ENCODE peak calls at places on chromosomes 5 and 9, in four cellular contexts. L is activated naive CD4-positive, alpha-beta T cell treated with anti-CD3 and anti-CD28 coated beads for 36 hours; O is HuH-7.5; G is ACHN. E is an unnamed sample.

GRCh38 chr9:129107651-129108050 is 2.9 kb downstream of the CRAT start:
- DNase-seq in O (no peak), L (no peak), G (no peak), E (no peak)

GRCh38 chr9:1222511-1222910 is 172.4 kb downstream of the DMRT2 start:
- DNase-seq in L (no peak), G (no peak), O (no peak), E (no peak)

GRCh38 chr9:16337322-16338029 is 533.0 kb downstream of the BNC2 start:
- DNase-seq in L (no peak), O (no peak), G (peak; percentile 86), E (no peak)

GRCh38 chr9:77293949-77294348 is 116.6 kb downstream of the VPS13A start:
- DNase-seq in O (no peak), G (no peak), L (no peak), E (no peak)

GRCh38 chr9:87093777-87094176 is 146.5 kb upstream of the GAS1 start:
- DNase-seq in G (no peak), O (no peak), L (no peak), E (no peak)

GRCh38 chr5:78974011-78974410 is 11.1 kb downstream of the ARSB start:
- DNase-seq in G (no peak), O (no peak), L (no peak), E (no peak)

GRCh38 chr5:86977808-86978207 is 289.9 kb upstream of the RASA1 start:
- DNase-seq in L (no peak), G (no peak), O (no peak), E (no peak)

GRCh38 chr5:6827815-6828214 is 114.6 kb downstream of the TENT4A start:
- DNase-seq in G (no peak), O (no peak), L (peak; percentile 59), E (no peak)

GRCh38 chr5:141866111-141866510 is 12.1 kb downstream of the PCDH1 start:
- DNase-seq in L (no peak), O (no peak), G (no peak), E (no peak)

GRCh38 chr5:173643964-173644363 is 27.5 kb upstream of the BOD1 start:
- DNase-seq in O (no peak), L (peak; percentile 16), G (no peak), E (no peak)

GRCh38 chr5:1961952-1962595 is 79.3 kb upstream of the IRX4 start:
- DNase-seq in L (no peak), G (no peak), O (no peak), E (no peak)

GRCh38 chr9:1718836-1719235 is 296.3 kb upstream of the SMARCA2 start:
- DNase-seq in O (no peak), L (no peak), G (no peak), E (no peak)

GRCh38 chr5:139648205-139649081 is at the start of gene CXXC5:
- DNase-seq in O (peak; percentile 83), G (peak; percentile 78), L (peak; percentile 46), E (peak; percentile 79)

GRCh38 chr5:133730866-133731265 is 118.5 kb upstream of the FSTL4 start:
- DNase-seq in O (no peak), L (no peak), G (no peak), E (no peak)

GRCh38 chr5:40654377-40655006 is 25.2 kb upstream of the PTGER4 start:
- DNase-seq in G (no peak), O (no peak), L (no peak), E (no peak)

GRCh38 chr9:113131689-113132151 is 19.1 kb upstream of the SLC31A2 start:
- DNase-seq in L (peak; percentile 30), G (peak; percentile 37), O (no peak), E (no peak)

GRCh38 chr9:14080940-14081621 is 232.9 kb downstream of the NFIB start:
- DNase-seq in O (no peak), G (no peak), L (no peak), E (no peak)

GRCh38 chr5:3167473-3167872 is 416.0 kb upstream of the IRX2 start:
- DNase-seq in O (no peak), L (no peak), G (no peak), E (no peak)

GRCh38 chr5:143888912-143889311 is 77.0 kb downstream of the HMHB1 start:
- DNase-seq in G (no peak), O (no peak), L (no peak), E (no peak)

GRCh38 chr5:180367991-180368390 is 14.9 kb upstream of the GFPT2 start:
- DNase-seq in L (no peak), G (no peak), O (no peak), E (no peak)

GRCh38 chr5:176578391-176578808 is 29.3 kb downstream of the CDHR2 start:
- DNase-seq in G (peak; percentile 14), L (peak; percentile 57), O (peak; percentile 98), E (peak; percentile 31)

GRCh38 chr5:167361841-167362240 is 929.6 kb upstream of the WWC1 start:
- DNase-seq in O (no peak), L (no peak), G (no peak), E (no peak)

GRCh38 chr5:17056056-17056690 is 120.1 kb upstream of the MYO10 start:
- DNase-seq in O (no peak), L (no peak), G (peak; percentile 22), E (no peak)

GRCh38 chr5:17127743-17128231 is 89.6 kb upstream of the BASP1 start:
- DNase-seq in L (no peak), O (no peak), G (no peak), E (no peak)

GRCh38 chr5:140631831-140632365 is 1.1 kb downstream of the CD14 start:
- DNase-seq in G (no peak), O (no peak), L (peak; percentile 48), E (no peak)

GRCh38 chr9:26053954-26054353 is 375.7 kb upstream of the TUSC1 start:
- DNase-seq in G (no peak), L (no peak), O (no peak), E (no peak)